ENCODE peak calls at places on chromosomes 13 and 19, in six cellular contexts. H is neural progenitor cell, A is SK-N-SH, J is HCT116, G is hepatocyte, Z is OCI-LY7. S is an unnamed sample.

GRCh38 chr13:70714993-70715392 is 606.7 kb upstream of the KLHL1 start:
- DNase-seq in G (no peak), J (no peak), Z (no peak), A (no peak), H (no peak), S (no peak)

GRCh38 chr13:23185542-23185941 is 4.8 kb downstream of the SGCG start:
- DNase-seq in Z (no peak), A (no peak), J (no peak), G (no peak), H (no peak), S (no peak)

GRCh38 chr13:44331446-44331845 is 42.2 kb upstream of the SERP2 start:
- DNase-seq in Z (no peak), A (no peak), J (no peak), H (no peak), G (no peak), S (no peak)

GRCh38 chr13:47707414-47707813 is 293.7 kb downstream of the SUCLA2 start:
- DNase-seq in A (no peak), H (no peak), G (no peak), J (no peak), Z (no peak), S (no peak)

GRCh38 chr13:26486550-26486949 is 70.9 kb upstream of the WASF3 start:
- DNase-seq in J (no peak), G (no peak), H (no peak), A (no peak), Z (no peak), S (no peak)

GRCh38 chr19:40889366-40889765 is 7.3 kb upstream of the CYP2A7 start:
- DNase-seq in H (no peak), G (no peak), Z (no peak), A (no peak), J (no peak), S (no peak)

GRCh38 chr13:50299546-50300249 is 284.5 kb downstream of the KCNRG start:
- DNase-seq in G (no peak), Z (no peak), A (no peak), H (no peak), J (no peak), S (no peak)

GRCh38 chr13:40609972-40610726 is 56.3 kb downstream of the FOXO1 start:
- DNase-seq in Z (no peak), G (no peak), A (no peak), H (no peak), J (no peak), S (no peak)

GRCh38 chr13:67574320-67575233 is 344.4 kb upstream of the PCDH9 start:
- DNase-seq in H (no peak), Z (no peak), G (peak; percentile 12), J (no peak), A (no peak), S (no peak)

GRCh38 chr13:42969558-42970172 is 22.4 kb downstream of the EPSTI1 start:
- DNase-seq in A (peak; percentile 84), H (peak; percentile 89), Z (peak; percentile 77), G (peak; percentile 82), J (peak; percentile 42), S (peak; percentile 50)

GRCh38 chr13:51559916-51560315 is 24.3 kb upstream of the WDFY2 start:
- DNase-seq in A (no peak), G (no peak), H (no peak), Z (no peak), J (no peak), S (no peak)

GRCh38 chr19:4015705-4016402 is 8.3 kb downstream of the PIAS4 start:
- DNase-seq in H (no peak), A (peak; percentile 83), G (peak; percentile 59), Z (no peak), J (no peak), S (no peak)

GRCh38 chr13:90270231-90270630 is 1077.3 kb upstream of the MIR17HG start:
- DNase-seq in J (no peak), H (no peak), Z (no peak), A (no peak), G (no peak), S (no peak)

GRCh38 chr19:38059897-38060296 is 152.9 kb downstream of the SIPA1L3 start:
- DNase-seq in G (no peak), Z (peak; percentile 28), J (no peak), A (no peak), H (no peak), S (peak; percentile 60)

GRCh38 chr19:38063921-38064320 is 156.9 kb downstream of the SIPA1L3 start:
- DNase-seq in A (no peak), J (no peak), Z (no peak), H (no peak), G (no peak), S (no peak)

GRCh38 chr19:38062959-38063786 is 156.2 kb downstream of the SIPA1L3 start:
- DNase-seq in G (no peak), Z (no peak), J (no peak), H (peak; percentile 38), A (peak; percentile 87), S (no peak)

GRCh38 chr19:38060346-38060745 is 153.3 kb downstream of the SIPA1L3 start:
- DNase-seq in G (no peak), A (no peak), H (no peak), J (no peak), Z (no peak), S (no peak)

DNA sequence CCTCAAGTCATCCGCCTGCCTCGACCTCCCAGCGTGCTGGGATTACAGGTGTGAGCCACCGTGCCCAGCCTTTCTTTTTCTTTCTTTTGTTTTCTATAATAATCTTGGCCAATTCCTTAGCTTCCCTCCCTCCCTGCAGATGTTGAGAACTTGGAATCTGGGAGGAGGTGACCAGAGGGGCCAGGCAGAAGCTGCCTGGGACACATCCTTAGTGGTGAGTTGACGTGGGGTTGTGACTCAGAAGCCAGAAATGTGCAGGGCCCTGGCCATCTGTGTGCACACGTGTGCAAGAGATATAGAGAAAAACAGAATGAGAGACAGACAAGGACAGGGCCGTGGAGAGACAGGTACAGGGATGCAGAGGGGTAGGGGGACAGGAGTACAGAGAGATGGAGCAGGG is 154.3 kb downstream of the SIPA1L3 start:
- DNase-seq in J (no peak), G (no peak), A (no peak), Z (no peak), H (no peak), S (no peak)
- TF ChIP-seq EZH2phosphoT487 in J (no peak), G (no peak), A (no peak), Z (no peak), H (no peak), S (no peak)

GRCh38 chr19:18488403-18488723 is 33.5 kb downstream of the ELL start:
- DNase-seq in Z (no peak), J (no peak), G (no peak), H (no peak), A (peak; percentile 62), S (no peak)

GRCh38 chr19:18490719-18491118 is 31.2 kb downstream of the ELL start:
- DNase-seq in H (no peak), A (no peak), J (no peak), Z (no peak), G (no peak), S (no peak)

GRCh38 chr19:18488838-18489626 is 32.8 kb downstream of the ELL start:
- DNase-seq in A (peak; percentile 78), Z (peak; percentile 57), G (peak; percentile 77), J (no peak), H (peak; percentile 81), S (no peak)

GRCh38 chr19:18487576-18488402 is 34.1 kb downstream of the ELL start:
- DNase-seq in J (no peak), G (no peak), A (no peak), H (no peak), Z (no peak), S (no peak)

DNA sequence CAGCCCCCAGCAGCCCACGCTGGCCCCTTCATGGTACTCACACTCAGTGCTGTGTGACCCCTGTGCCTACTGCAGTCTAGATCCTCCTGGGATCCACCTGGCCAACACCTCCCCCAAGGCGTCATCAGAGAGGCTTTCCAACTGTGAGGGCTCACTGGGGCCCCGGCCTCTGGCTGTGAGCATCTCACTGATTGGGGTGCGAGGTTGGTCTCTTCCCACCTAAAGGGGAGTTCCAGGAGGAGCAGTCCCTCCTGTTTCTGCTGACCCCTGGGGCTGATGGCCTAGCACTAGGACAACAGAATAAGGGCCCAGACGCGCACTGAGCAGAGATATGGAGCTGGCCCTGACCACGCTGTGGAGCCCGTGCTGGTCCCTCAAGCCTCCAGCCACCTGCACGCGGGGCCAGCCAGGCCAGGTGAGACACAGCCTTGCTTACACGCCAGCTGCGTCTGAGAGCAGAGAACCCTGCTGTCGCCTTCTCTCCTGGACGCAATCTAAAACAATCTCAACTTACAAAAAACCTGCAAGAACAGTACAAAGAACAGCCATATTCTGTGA is 32.2 kb downstream of the ELL start:
- DNase-seq in Z (no peak), J (no peak), A (no peak), H (no peak), G (no peak), S (no peak)
- TF ChIP-seq EZH2phosphoT487 in Z (no peak), J (no peak), A (no peak), H (no peak), G (no peak), S (no peak)

GRCh38 chr19:9009935-9010651 is at the start of gene MUC16:
- DNase-seq in G (no peak), H (no peak), Z (no peak), A (no peak), J (no peak), S (peak; percentile 40)
- TF ChIP-seq EZH2phosphoT487 in G (no peak), H (no peak), Z (no peak), A (no peak), J (no peak), S (no peak)

DNA sequence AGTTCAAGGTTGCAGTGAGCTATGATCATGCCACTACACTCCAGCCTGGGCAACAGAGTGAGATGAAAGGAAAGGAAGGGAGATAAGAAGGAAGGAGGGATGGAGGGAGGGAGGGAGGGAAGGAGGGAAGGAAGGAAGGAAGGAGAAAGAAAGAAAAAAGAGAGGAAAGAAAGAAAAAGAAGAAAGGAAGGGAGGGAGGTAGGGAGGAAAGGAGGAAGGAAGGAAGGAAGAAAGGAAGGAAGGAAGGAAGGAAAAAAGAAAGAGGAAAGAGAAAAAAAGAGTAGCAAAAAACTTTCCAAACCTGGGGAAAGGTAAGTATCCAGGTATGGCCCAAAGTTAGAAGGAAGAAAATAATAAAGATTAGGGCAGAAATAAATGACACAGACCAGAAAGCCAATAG is 7.1 kb downstream of the ZFP14 start:
- DNase-seq in G (no peak), H (no peak), J (no peak), Z (no peak), A (no peak), S (no peak)
- TF ChIP-seq EZH2phosphoT487 in G (no peak), H (no peak), J (no peak), Z (no peak), A (no peak), S (no peak)

GRCh38 chr19:14560776-14561108 is 11.1 kb downstream of the NDUFB7 start:
- DNase-seq in A (no peak), J (no peak), Z (no peak), H (no peak), G (no peak), S (no peak)

GRCh38 chr19:14562660-14563589 is 8.9 kb downstream of the NDUFB7 start:
- DNase-seq in G (no peak), A (peak; percentile 22), J (no peak), Z (no peak), H (peak; percentile 39), S (no peak)

GRCh38 chr19:14563590-14563926 is 8.3 kb downstream of the NDUFB7 start:
- DNase-seq in A (no peak), H (no peak), J (no peak), Z (no peak), G (no peak), S (no peak)

GRCh38 chr19:14561249-14561648 is 10.6 kb downstream of the NDUFB7 start:
- DNase-seq in H (no peak), G (no peak), A (peak; percentile 11), Z (no peak), J (no peak), S (no peak)

GRCh38 chr19:14561832-14562351 is 10.0 kb downstream of the NDUFB7 start:
- DNase-seq in G (peak; percentile 18), A (peak; percentile 14), Z (no peak), H (no peak), J (no peak), S (no peak)
- TF ChIP-seq EZH2phosphoT487 in G (no peak), A (no peak), Z (no peak), H (no peak), J (no peak), S (no peak)

S was measured in MM.1S.